ENCODE peak calls at places on chromosomes 1 and 21, in five cellular contexts. Q is WERI-Rb-1, V is mesothelial cell of epicardium, A is uterus, M is mucosa of descending colon. K is an unnamed sample.

GRCh38 chr1:6603851-6604558 is 1.3 kb upstream of the KLHL21 start:
- DNase-seq in Q (no peak), V (peak), A (peak), M (peak), K (peak)

GRCh38 chr21:42609806-42610205 is 43.6 kb upstream of the PDE9A start:
- DNase-seq in Q (peak), V (no peak), A (no peak), M (no peak), K (no peak)

GRCh38 chr1:172070055-172070454 is 228.8 kb downstream of the DNM3 start:
- DNase-seq in Q (no peak), V (no peak), A (peak), M (no peak), K (no peak)

GRCh38 chr1:163745204-163745603 is 423.4 kb downstream of the NUF2 start:
- DNase-seq in Q (no peak), V (no peak), A (no peak), M (no peak), K (no peak)

GRCh38 chr1:209720326-209720725 is 15.7 kb downstream of the HSD11B1 start:
- DNase-seq in Q (no peak), V (no peak), A (no peak), M (no peak), K (peak)

GRCh38 chr1:218451415-218451814 is 106.3 kb downstream of the TGFB2 start:
- DNase-seq in Q (no peak), V (no peak), A (no peak), M (no peak), K (no peak)

GRCh38 chr1:163248064-163248463 is 45.3 kb upstream of the RGS5 start:
- DNase-seq in Q (peak), V (no peak), A (no peak), M (no peak), K (no peak)

GRCh38 chr1:100400332-100400933 is 48.1 kb downstream of the CDC14A start:
- DNase-seq in Q (no peak), V (no peak), A (no peak), M (peak), K (no peak)

GRCh38 chr1:46193984-46194570 is 4.2 kb downstream of the POMGNT1 start:
- DNase-seq in Q (no peak), V (no peak), A (no peak), M (no peak), K (no peak)

GRCh38 chr21:41684381-41685245 is 82.2 kb downstream of the RIPK4 start:
- DNase-seq in Q (no peak), V (no peak), A (no peak), M (no peak), K (peak)

GRCh38 chr1:109210058-109210457 is 3.7 kb upstream of the SARS1 start:
- DNase-seq in Q (no peak), V (no peak), A (no peak), M (no peak), K (no peak)

GRCh38 chr1:41366428-41367101 is 5.3 kb downstream of the FOXO6 start:
- DNase-seq in Q (no peak), V (no peak), A (no peak), M (no peak), K (no peak)

GRCh38 chr1:41963636-41964035 is 44.9 kb upstream of the HIVEP3 start:
- DNase-seq in Q (no peak), V (no peak), A (no peak), M (no peak), K (peak)

GRCh38 chr1:26851106-26851684 is 11.8 kb upstream of the SFN start:
- DNase-seq in Q (peak), V (no peak), A (no peak), M (no peak), K (no peak)

GRCh38 chr1:101188311-101188710 is 48.5 kb upstream of the S1PR1 start:
- DNase-seq in Q (no peak), V (no peak), A (no peak), M (no peak), K (peak)

GRCh38 chr1:42380617-42381423 is at the start of gene RIMKLA:
- DNase-seq in Q (peak), V (peak), A (no peak), M (peak), K (peak)

DNA sequence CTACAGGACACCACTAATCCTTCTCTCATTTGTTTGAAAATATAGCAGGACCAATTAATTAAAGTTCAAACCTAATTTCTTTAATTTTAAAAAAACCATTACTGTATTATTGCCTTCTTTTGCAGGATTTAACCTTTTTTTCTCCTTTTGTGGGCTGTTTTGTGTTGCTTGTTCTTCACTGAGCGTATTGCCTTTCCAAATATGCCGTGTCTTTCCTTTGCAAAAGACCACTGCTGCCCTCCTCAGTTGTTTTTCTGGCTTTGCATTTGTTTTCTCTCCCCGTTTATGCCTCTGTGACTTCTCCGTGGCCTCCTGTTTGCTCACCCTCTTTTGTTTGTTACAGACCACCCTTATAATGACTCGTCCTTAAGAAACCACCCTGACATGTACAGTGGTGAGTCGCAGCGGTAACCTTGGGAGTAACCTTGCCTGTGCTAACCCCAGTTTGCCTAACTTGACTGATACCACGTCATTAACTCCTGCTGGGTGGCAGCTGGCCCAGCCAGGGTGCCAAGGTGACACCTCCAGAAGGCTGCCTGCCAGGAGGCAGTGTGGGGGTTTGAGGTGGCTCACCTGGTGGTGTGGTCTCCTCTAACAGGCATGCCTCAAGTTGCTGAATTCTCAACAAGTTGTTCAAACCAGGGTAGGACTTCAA is 81.1 kb upstream of the CNTN2 start:
- DNase-seq in Q (no peak), V (no peak), A (no peak), M (no peak), K (no peak)
- TF ChIP-seq CTCF in Q (peak), V (no peak), A (no peak), M (no peak), K (no peak)

DNA sequence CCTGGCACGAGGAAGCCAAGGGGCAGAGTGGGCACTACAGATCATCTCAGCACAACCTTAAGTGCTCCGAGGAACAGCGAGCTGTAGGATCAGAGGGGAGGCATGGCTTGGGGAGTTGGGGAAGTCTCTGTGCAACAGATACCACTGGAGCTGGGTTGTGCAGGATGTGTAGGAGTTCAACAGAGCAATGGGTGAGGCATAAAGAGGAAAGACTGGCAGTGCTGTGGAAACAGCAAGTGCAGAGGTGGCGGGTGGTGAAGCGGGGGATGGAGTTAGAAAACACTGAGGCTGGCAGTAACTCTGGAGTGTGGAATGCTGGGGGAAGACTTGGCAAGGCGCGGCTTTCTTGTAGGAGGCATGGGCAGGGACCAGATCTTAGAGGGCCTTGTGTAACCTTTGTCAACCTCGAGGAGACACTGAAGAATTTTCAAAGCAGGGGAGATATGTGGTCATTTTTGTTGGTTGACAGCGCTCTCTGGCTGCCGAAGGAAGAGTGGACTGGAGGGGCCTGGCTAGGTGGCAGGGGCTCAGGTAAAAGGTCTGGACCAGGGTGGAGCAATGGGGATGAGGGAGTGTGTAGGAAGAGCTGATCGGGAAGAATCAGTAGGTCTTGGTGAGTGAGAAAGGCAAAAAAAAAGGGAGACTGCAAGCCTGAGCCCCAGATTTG is 237.5 kb downstream of the TRABD2B start:
- DNase-seq in Q (no peak), V (no peak), A (no peak), M (no peak), K (no peak)
- TF ChIP-seq CTCF in Q (no peak), V (no peak), A (no peak), M (no peak), K (no peak)

DNA sequence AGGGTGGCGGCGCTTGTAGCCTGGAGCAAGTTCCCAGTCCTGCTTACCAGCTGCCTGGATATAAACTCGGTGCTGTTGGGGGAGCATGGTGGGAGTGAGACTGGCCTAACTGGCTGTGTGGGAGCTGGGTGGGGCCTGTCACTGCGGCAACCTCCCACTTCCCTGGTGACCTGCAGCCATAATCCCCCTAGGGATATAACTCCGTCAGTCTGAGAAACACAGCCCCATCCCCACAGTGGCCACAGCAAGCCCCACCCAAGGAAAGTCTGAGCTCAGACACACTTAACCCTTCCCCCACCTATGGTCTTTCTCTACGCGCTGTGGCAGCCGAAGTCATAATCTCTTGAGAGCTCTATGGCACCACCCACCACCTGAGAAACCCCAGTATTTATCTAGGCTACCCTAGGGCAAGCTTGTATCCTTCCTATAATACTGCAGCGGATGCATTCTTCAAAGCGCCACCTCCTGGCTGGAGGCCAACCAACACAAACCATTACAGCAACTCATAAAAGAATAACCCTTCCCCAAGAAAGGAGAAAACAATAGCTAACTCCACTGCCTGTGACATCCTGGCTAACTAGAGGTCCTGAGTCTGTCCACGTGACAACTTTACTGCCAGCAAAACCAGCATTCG is 57.4 kb downstream of the ZNF648 start:
- DNase-seq in Q (no peak), V (no peak), A (peak), M (no peak), K (no peak)
- TF ChIP-seq CTCF in Q (no peak), V (no peak), A (no peak), M (no peak), K (no peak)

DNA sequence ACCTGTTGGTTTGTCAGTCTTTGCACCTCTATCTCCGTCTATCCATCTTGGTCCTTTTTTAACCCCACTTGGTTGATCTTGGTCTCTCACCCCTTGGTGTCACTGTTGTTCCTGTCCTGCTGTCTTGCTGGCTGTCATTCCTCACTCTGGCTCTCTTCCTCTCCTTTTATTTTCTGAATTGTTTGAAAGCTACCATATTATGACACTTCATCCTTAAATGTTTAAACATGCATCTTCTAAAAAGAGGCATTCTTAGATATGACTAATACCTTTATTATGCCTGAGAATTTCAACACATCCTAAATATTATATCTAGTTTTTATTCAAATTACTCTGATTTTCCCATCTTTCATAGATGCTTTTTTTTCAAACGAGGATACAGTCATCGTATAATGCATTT is 37.0 kb downstream of the BACH1 start:
- DNase-seq in Q (no peak), V (no peak), A (no peak), M (no peak), K (peak)
- TF ChIP-seq CTCF in Q (peak), V (no peak), A (no peak), M (no peak), K (no peak)

DNA sequence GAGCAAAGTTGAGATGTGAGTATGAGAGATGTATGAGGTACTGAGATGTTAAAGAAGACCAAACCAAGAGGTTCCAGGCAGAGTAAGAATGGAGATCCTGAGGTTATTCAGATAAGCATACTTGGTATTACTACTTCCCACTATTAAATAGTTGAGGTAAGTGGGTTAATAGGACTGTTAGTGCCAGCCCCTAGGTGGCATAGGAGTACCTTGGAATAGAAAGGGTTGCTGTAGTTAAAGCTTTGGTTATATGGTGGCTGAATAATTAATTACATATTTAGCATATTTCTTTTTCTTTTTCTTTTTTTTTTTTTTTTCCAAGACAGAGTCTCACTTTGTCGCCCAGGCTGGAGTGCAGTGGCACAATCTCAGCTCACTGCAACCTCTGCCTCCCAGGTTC is 397.9 kb upstream of the TMPRSS15 start:
- DNase-seq in Q (no peak), V (no peak), A (no peak), M (no peak), K (no peak)
- TF ChIP-seq CTCF in Q (no peak), V (no peak), A (no peak), M (no peak), K (no peak)

GRCh38 chr1:114651893-114652292 is 18.0 kb downstream of the DENND2C start:
- DNase-seq in Q (no peak), V (no peak), A (no peak), M (no peak), K (no peak)

DNA sequence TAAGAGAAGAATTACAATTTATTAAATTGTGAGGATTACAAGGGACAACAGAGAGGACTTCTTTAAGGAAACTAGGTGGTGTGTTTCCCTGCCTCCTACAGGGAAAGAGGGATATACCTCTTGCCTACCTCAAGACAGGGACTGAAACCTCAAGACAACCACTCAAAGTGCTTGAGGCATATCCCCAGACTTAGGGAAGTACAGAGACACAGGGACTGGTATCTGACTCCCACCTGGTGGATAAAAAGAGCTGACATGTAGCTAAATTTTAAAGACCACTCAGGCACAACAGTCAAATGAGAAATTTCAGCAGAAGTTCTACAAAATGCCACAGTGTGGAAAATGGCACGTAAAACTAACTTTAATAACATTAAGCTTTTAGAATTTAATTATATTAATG is 21.3 kb downstream of the DENND2C start:
- DNase-seq in Q (no peak), V (no peak), A (no peak), M (no peak), K (no peak)
- TF ChIP-seq CTCF in Q (no peak), V (peak), A (no peak), M (no peak), K (no peak)

DNA sequence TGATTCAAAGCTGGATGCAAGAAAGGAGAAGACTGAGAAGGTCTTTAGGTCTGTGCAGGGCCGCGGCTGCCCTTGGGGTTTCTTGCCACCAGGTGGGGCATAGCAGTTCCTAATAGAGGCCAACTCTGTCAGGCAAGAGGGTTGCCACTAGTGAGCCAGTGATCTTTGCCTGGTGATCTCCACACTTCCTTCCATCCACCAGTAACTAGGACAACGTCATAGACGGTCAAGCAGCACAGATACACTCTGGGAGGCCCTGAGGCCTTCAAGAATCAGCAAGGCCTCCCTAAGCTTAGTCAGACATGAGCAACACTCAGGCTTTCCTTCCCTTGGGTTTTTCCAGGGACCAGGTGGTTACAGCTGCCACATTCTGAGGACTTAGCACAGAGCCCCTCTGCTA is 32.9 kb upstream of the ATP2B4 start:
- DNase-seq in Q (peak), V (no peak), A (no peak), M (no peak), K (no peak)
- TF ChIP-seq CTCF in Q (peak), V (no peak), A (no peak), M (peak), K (no peak)

GRCh38 chr21:26717146-26717739 is 128.0 kb downstream of the ADAMTS1 start:
- DNase-seq in Q (no peak), V (no peak), A (no peak), M (no peak), K (peak)
- TF ChIP-seq CTCF in Q (peak), V (peak), A (peak), M (no peak), K (peak)

GRCh38 chr1:154741747-154742495 is 128.2 kb downstream of the KCNN3 start:
- DNase-seq in Q (peak), V (no peak), A (no peak), M (no peak), K (no peak)
- TF ChIP-seq CTCF in Q (peak), V (no peak), A (no peak), M (no peak), K (no peak)

GRCh38 chr21:37790905-37791304 is 125.4 kb downstream of the KCNJ6 start:
- DNase-seq in Q (no peak), V (no peak), A (no peak), M (no peak), K (no peak)
- TF ChIP-seq CTCF in Q (no peak), V (no peak), A (no peak), M (no peak), K (no peak)